ENCODE peak calls at places on chromosomes 3 and 15, in ten cellular contexts. L, B, D, W, M, V, S, I, T and A are unnamed samples.

GRCh38 chr15:77070500-77071337 is at the start of gene TSPAN3:
- DNase-seq in L (peak), B (peak), D (peak), W (peak), M (peak), V (peak), S (peak), I (peak), T (peak), A (peak)

GRCh38 chr3:108159128-108159527 is 63.1 kb downstream of the IFT57 start:
- DNase-seq in L (no peak), B (no peak), D (no peak), W (no peak), M (no peak), V (no peak), S (no peak), I (no peak), T (no peak), A (no peak)

GRCh38 chr15:43828061-43828657 is 1.4 kb downstream of the WDR76 start:
- DNase-seq in L (no peak), B (no peak), D (no peak), W (peak), M (peak), V (no peak), S (no peak), I (peak), T (no peak), A (no peak)

GRCh38 chr15:39363761-39364586 is 216.9 kb upstream of the THBS1 start:
- DNase-seq in L (no peak), B (no peak), D (no peak), W (no peak), M (no peak), V (no peak), S (no peak), I (peak), T (no peak), A (no peak)

GRCh38 chr15:65619636-65620290 is 2.0 kb upstream of the SLC24A1 start:
- DNase-seq in L (no peak), B (no peak), D (no peak), W (peak), M (no peak), V (no peak), S (no peak), I (no peak), T (no peak), A (no peak)

GRCh38 chr3:115598216-115598615 is 25.1 kb upstream of the GAP43 start:
- DNase-seq in L (no peak), B (no peak), D (no peak), W (no peak), M (no peak), V (no peak), S (no peak), I (no peak), T (no peak), A (no peak)

GRCh38 chr15:39191871-39192281 is 389.0 kb upstream of the THBS1 start:
- DNase-seq in L (no peak), B (no peak), D (no peak), W (no peak), M (no peak), V (no peak), S (no peak), I (peak), T (no peak), A (no peak)

GRCh38 chr15:100682468-100682867 is 80.1 kb downstream of the ASB7 start:
- DNase-seq in L (no peak), B (no peak), D (peak), W (no peak), M (no peak), V (no peak), S (no peak), I (no peak), T (no peak), A (no peak)